ENCODE peak calls at places on chromosomes 6 and 20, in four cellular contexts. S, I, P and H are unnamed samples. For H4K20me1, the result is how much of the 10 kb centered on the place peaks cover.

GRCh38 chr6:118869350-118869749 is 24.6 kb upstream of the ASF1A start:
- DNase-seq in P (no peak), S (no peak), I (no peak), H (no peak)

GRCh38 chr6:37654727-37655500 is 42.8 kb downstream of the MDGA1 start:
- DNase-seq in I (no peak), P (no peak), S (no peak), H (no peak)

GRCh38 chr6:36605560-36606391 is 11.6 kb downstream of the SRSF3 start:
- DNase-seq in I (no peak), P (no peak), S (no peak), H (no peak)

GRCh38 chr6:130520235-130520634 is 154.4 kb downstream of the TMEM200A start:
- DNase-seq in P (no peak), S (no peak), I (no peak), H (no peak)

GRCh38 chr6:29419516-29419915 is 4.8 kb downstream of the OR12D1 start:
- DNase-seq in I (no peak), S (no peak), P (no peak), H (no peak)

GRCh38 chr6:4059115-4059777 is 19.7 kb downstream of the FAM217A start:
- DNase-seq in I (peak), P (peak), S (no peak), H (no peak)

GRCh38 chr6:111872521-111873177 is 603 bp downstream of the FYN start:
- DNase-seq in S (no peak), P (peak), I (no peak), H (peak)

GRCh38 chr20:20697325-20697845 is 15.1 kb downstream of the RALGAPA2 start:
- DNase-seq in S (no peak), I (no peak), P (no peak), H (no peak)

GRCh38 chr6:170360476-170360875 is 53.9 kb downstream of the FAM120B start:
- DNase-seq in P (no peak), I (no peak), S (no peak), H (no peak)

GRCh38 chr20:19758888-19759331 is 852 bp downstream of the RIN2 start:
- DNase-seq in S (no peak), P (no peak), I (peak), H (peak)

GRCh38 chr6:67030861-67031260 is 1323.8 kb upstream of the EYS start:
- DNase-seq in P (no peak), S (no peak), I (no peak), H (no peak)

GRCh38 chr6:139490482-139490881 is 116.0 kb upstream of the CITED2 start:
- DNase-seq in P (no peak), I (peak), S (no peak), H (no peak)

GRCh38 chr6:12751694-12752304 is 35.2 kb downstream of the PHACTR1 start:
- DNase-seq in I (peak), S (no peak), P (peak), H (no peak)

GRCh38 chr20:36098364-36098763 is 56.2 kb upstream of the EPB41L1 start:
- DNase-seq in I (no peak), S (peak), P (no peak), H (no peak)

GRCh38 chr6:143125896-143126573 is 65.3 kb downstream of the AIG1 start:
- DNase-seq in I (no peak), S (no peak), P (no peak), H (no peak)

GRCh38 chr20:51488331-51488730 is 54.2 kb downstream of the NFATC2 start:
- DNase-seq in P (no peak), I (no peak), S (no peak), H (no peak)

GRCh38 chr6:113857565-113858066 is 471 bp downstream of the MARCKS start:
- DNase-seq in S (no peak), I (no peak), P (peak), H (peak)

GRCh38 chr6:78868124-78868523 is 773 bp downstream of the IRAK1BP1 start:
- DNase-seq in I (no peak), S (no peak), P (no peak), H (no peak)

GRCh38 chr20:64212750-64213149 is 42.8 kb upstream of the PCMTD2 start:
- DNase-seq in S (no peak), I (no peak), P (no peak), H (no peak)

GRCh38 chr20:32207211-32207625 is 325 bp downstream of the PLAGL2 start:
- DNase-seq in P (peak), S (no peak), I (no peak), H (no peak)

GRCh38 chr6:163289445-163289844 is 125.1 kb upstream of the QKI start:
- DNase-seq in P (no peak), I (no peak), S (no peak), H (no peak)

GRCh38 chr20:53040678-53041674 is 68.8 kb downstream of the TSHZ2 start:
- DNase-seq in I (no peak), S (no peak), P (peak), H (no peak)

GRCh38 chr6:156950084-156950483 is 172.9 kb downstream of the ARID1B start:
- DNase-seq in P (no peak), S (no peak), I (no peak), H (no peak)

GRCh38 chr6:104019075-104019474 is 840.6 kb downstream of the HACE1 start:
- DNase-seq in S (no peak), P (no peak), I (no peak), H (no peak)

GRCh38 chr20:61055130-61055529 is 196.9 kb upstream of the CDH4 start:
- DNase-seq in I (no peak), P (no peak), S (no peak), H (no peak)

GRCh38 chr6:13273931-13274706 is 54.2 kb downstream of the TBC1D7 start:
- DNase-seq in I (no peak), P (peak), S (peak), H (no peak)

GRCh38 chr6:17219098-17219497 is 62.1 kb upstream of the RBM24 start:
- DNase-seq in S (no peak), P (no peak), I (no peak), H (no peak)

GRCh38 chr6:44478591-44479254 is 91.2 kb downstream of the CDC5L start:
- DNase-seq in P (no peak), S (no peak), I (no peak), H (no peak)

GRCh38 chr6:144007779-144008500 is at the start of gene PLAGL1:
- DNase-seq in S (no peak), I (peak), P (peak), H (peak)

GRCh38 chr6:13913226-13914001 is 11.3 kb upstream of the RNF182 start:
- DNase-seq in P (no peak), I (no peak), S (no peak), H (no peak)

GRCh38 chr6:42693725-42694323 is 28.6 kb downstream of the PRPH2 start:
- DNase-seq in P (no peak), I (no peak), S (no peak), H (no peak)

GRCh38 chr20:40710608-40711007 is 21.6 kb upstream of the MAFB start:
- DNase-seq in S (no peak), P (no peak), I (no peak), H (no peak)

GRCh38 chr20:20277772-20278382 is 90.0 kb upstream of the INSM1 start:
- DNase-seq in S (no peak), I (no peak), P (no peak), H (no peak)

GRCh38 chr6:41103792-41104324 is 31.1 kb downstream of the NFYA start:
- DNase-seq in S (no peak), I (no peak), P (no peak), H (no peak)

GRCh38 chr6:41093729-41094128 is 21.0 kb downstream of the NFYA start:
- DNase-seq in P (no peak), S (no peak), I (no peak), H (no peak)

GRCh38 chr6:41100871-41101287 is 28.1 kb downstream of the NFYA start:
- DNase-seq in S (no peak), P (no peak), I (no peak), H (no peak)

GRCh38 chr6:41097467-41098090 is 24.8 kb downstream of the NFYA start:
- DNase-seq in P (no peak), S (no peak), I (no peak), H (no peak)

DNA sequence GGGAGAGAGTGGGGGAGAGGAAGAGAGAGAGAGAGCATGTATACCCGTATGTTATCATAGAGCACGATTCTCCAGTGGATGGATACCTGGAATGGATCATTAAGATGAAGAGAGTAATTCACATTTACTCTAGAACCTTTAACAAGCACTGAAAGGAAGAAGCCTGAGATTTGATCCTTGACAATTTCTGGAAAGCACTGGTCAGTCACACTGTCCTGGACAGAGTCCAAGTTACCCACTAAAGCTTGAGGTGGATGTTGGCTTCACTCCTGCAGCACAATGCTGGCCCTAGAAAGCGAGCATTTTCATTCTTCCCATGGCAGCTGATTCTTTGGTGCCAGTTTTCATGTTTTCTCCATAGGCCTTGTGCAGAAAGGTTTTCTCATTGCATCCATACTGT is 25.6 kb downstream of the NFYA start:
- DNase-seq in S (no peak), I (no peak), P (no peak), H (no peak)
- H4K20me1 ChIP-seq in S (under half), I (under half), P (under half), H (under half)

GRCh38 chr6:40535784-40536380 is 51.3 kb downstream of the LRFN2 start:
- DNase-seq in S (no peak), I (no peak), P (no peak), H (no peak)

GRCh38 chr6:40536442-40536841 is 50.7 kb downstream of the LRFN2 start:
- DNase-seq in P (peak), S (no peak), I (peak), H (peak)

GRCh38 chr6:40532349-40533028 is 54.7 kb downstream of the LRFN2 start:
- DNase-seq in I (no peak), S (no peak), P (no peak), H (no peak)

GRCh38 chr6:40537446-40537845 is 49.7 kb downstream of the LRFN2 start:
- DNase-seq in I (no peak), S (no peak), P (no peak), H (no peak)

DNA sequence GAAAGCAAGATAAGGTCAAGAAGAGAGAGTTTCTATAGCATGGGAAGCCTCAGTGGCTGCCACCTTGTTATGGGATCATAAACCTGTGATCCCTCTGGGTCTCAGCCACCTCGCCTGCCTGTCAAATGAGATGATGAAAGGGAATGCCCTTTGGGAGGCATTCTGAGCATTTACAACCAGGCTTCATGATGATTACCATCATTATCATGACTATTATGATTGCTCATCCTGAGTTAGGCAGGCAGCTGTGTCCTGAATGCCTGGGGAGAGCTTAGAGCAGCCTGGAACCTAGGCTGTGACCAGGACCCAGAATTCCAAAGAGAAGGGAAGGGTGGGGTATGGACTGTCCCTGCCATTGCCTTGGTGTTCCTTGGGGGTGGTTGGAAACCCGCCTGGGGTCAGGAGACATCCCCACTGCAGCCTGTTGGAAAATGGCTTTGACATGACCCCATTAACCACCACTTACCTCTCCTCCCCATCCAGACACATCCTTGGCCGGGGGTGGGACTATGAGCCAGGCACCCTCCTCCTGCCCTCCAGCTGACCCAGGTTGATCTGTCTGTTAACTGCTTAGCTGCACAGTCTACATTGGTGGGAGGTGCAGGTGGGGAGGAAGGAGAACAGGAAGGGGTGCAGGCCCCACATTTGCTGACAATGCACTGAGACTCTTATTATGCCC is 51.9 kb downstream of the LRFN2 start:
- DNase-seq in P (no peak), I (no peak), S (no peak), H (no peak)
- TF ChIP-seq EP300 in P (no peak), I (no peak), S (no peak), H (no peak)

GRCh38 chr20:57272883-57273282 is 6.4 kb upstream of the BMP7 start:
- DNase-seq in I (no peak), S (no peak), P (no peak), H (peak)
- TF ChIP-seq ZBTB33 in I (no peak), S (no peak), P (no peak), H (no peak)

DNA sequence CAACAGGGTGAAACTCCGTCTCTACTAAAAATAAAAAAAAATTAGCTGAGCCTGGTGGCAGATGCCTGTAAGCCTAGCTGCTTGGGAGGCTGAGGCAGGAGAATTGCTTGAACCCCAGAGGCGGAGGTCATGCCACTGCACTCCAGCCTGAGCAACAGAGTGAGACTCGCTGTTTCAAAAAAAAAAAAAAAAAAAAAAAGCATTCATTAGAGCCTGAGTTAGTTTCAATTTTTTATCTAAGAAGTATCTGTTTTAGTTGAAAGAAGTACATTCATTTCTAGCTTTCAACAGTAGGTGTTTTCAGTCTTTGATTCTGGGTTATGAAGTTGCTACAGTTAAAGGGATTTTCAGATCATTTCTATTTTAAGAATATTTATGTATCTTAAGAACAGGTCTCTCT is 42.2 kb downstream of the ZNF292 start:
- DNase-seq in I (no peak), S (peak), P (no peak), H (no peak)
- H4K20me1 ChIP-seq in I (half or more), S (under half), P (under half), H (half or more)

DNA sequence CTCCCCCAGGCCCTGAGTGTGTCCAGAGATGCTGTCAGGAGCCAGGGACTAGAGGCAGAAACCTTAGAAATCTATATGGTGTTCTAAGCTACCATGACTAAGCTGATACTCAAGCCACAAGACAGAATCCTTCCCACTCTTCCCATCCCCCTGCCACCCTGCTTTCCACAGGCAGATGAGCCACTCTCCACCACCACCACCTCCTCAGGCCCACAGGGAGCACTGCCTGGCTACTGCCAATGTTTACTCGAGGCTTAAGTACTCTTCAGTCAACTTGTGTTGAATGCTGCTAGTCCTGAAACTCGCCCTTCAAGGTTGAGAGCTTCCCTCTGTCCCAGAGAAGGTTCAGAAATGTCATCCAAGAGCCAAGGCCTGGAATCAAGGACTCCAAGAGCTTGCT is 56.2 kb downstream of the CENPW start:
- DNase-seq in P (no peak), S (no peak), I (no peak), H (no peak)
- TF ChIP-seq EP300 in P (no peak), S (no peak), I (no peak), H (no peak)

GRCh38 chr20:8012724-8013123 is 6.8 kb downstream of the TMX4 start:
- DNase-seq in S (no peak), I (no peak), P (no peak), H (peak)

GRCh38 chr20:8008733-8009132 is 10.8 kb downstream of the TMX4 start:
- DNase-seq in S (no peak), I (no peak), P (no peak), H (no peak)

GRCh38 chr20:8005575-8006366 is 13.8 kb downstream of the TMX4 start:
- DNase-seq in I (no peak), P (no peak), S (no peak), H (no peak)

GRCh38 chr20:8005033-8005432 is 14.5 kb downstream of the TMX4 start:
- DNase-seq in I (no peak), P (no peak), S (no peak), H (no peak)

GRCh38 chr20:8007490-8007889 is 12.1 kb downstream of the TMX4 start:
- DNase-seq in P (no peak), S (no peak), I (no peak), H (no peak)
- TF ChIP-seq ZBTB33 in P (no peak), S (no peak), I (no peak), H (no peak)

DNA sequence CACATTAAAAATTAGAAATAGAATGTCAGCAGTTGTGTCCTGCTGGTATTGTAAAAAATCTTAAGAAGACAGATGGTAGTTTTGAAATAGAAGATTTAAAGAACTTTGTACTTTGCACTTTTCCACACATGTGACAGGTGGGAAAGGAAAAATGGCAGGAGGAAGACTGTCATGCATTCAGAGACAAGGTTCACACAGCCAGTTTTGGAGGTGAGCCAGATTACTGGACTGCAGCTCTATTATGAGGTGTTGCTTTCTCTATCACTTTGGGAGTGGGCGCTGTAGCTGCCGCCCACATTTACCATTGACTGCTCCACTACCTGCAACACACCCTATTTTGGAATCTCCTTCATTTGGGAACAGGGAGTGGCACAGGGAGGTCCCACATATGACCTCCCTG is 12.1 kb upstream of the NDUFAF4 start:
- DNase-seq in P (no peak), S (no peak), I (no peak), H (no peak)
- H4K20me1 ChIP-seq in P (under half), S (under half), I (under half), H (under half)

GRCh38 chr6:107534762-107535161 is 44.8 kb downstream of the SOBP start:
- DNase-seq in S (no peak), I (no peak), P (no peak), H (no peak)
- TF ChIP-seq EP300 in S (no peak), I (no peak), P (no peak), H (no peak)